ENCODE peak calls at places on chromosomes 12 and 14, in five cellular contexts. Q, N, F, O and A are unnamed samples.
A peak's percentile ranks its signal among the peaks of the same experiment; 100 is the strongest.

GRCh38 chr12:65881348-65881961 is 57.2 kb downstream of the HMGA2 start:
- DNase-seq in O (no peak), Q (no peak), N (no peak), F (no peak), A (peak; percentile 59)

GRCh38 chr14:76780875-76781647 is 19.8 kb downstream of the VASH1 start:
- DNase-seq in Q (no peak), F (no peak), O (peak; percentile 27), N (peak; percentile 90), A (no peak)

GRCh38 chr14:87613856-87614255 is 379.1 kb downstream of the GALC start:
- DNase-seq in N (no peak), Q (no peak), O (no peak), F (no peak), A (no peak)

GRCh38 chr12:72110814-72111615 is 161.2 kb upstream of the TRHDE start:
- DNase-seq in N (peak; percentile 90), F (no peak), Q (no peak), O (no peak), A (no peak)

GRCh38 chr12:116164263-116164817 is 113.2 kb downstream of the MED13L start:
- DNase-seq in F (no peak), N (no peak), O (no peak), Q (peak; percentile 30), A (peak; percentile 84)

GRCh38 chr12:24864796-24865125 is 84.1 kb downstream of the BCAT1 start:
- DNase-seq in N (no peak), O (no peak), Q (no peak), F (no peak), A (no peak)

GRCh38 chr14:36820111-36820709 is 158.6 kb downstream of the PAX9 start:
- DNase-seq in Q (no peak), N (no peak), F (no peak), O (no peak), A (no peak)

GRCh38 chr12:101780599-101780998 is 41.3 kb upstream of the SYCP3 start:
- DNase-seq in O (no peak), F (no peak), Q (no peak), N (peak; percentile 31), A (no peak)

GRCh38 chr14:102570334-102570995 is 22.0 kb upstream of the RCOR1 start:
- DNase-seq in Q (no peak), O (no peak), N (no peak), F (no peak), A (no peak)

GRCh38 chr14:35133542-35134328 is 11.4 kb downstream of the PRORP start:
- DNase-seq in Q (no peak), O (no peak), F (no peak), N (no peak), A (no peak)

GRCh38 chr14:47269788-47270492 is 405.5 kb downstream of the MDGA2 start:
- DNase-seq in O (no peak), N (no peak), Q (no peak), F (no peak), A (no peak)

GRCh38 chr12:33706927-33707326 is 267.3 kb upstream of the SYT10 start:
- DNase-seq in N (no peak), O (no peak), Q (no peak), F (no peak), A (no peak)

GRCh38 chr14:51014625-51015024 is 70.3 kb upstream of the PYGL start:
- DNase-seq in N (no peak), F (no peak), Q (no peak), O (no peak), A (peak; percentile 57)

GRCh38 chr14:31312934-31313333 is 105.3 kb upstream of the HECTD1 start:
- DNase-seq in O (no peak), F (no peak), N (no peak), Q (no peak), A (no peak)

GRCh38 chr12:123142518-123142840 is 8.4 kb downstream of the PITPNM2 start:
- DNase-seq in O (no peak), F (no peak), N (no peak), Q (no peak), A (no peak)

GRCh38 chr12:92408072-92408900 is 262.6 kb upstream of the BTG1 start:
- DNase-seq in O (peak; percentile 51), F (no peak), Q (no peak), N (no peak), A (peak; percentile 65)

GRCh38 chr12:51365276-51365675 is 18.8 kb upstream of the CELA1 start:
- DNase-seq in Q (no peak), N (no peak), F (no peak), O (no peak), A (no peak)

GRCh38 chr12:91406920-91407341 is 224.3 kb upstream of the DCN start:
- DNase-seq in Q (no peak), N (no peak), F (no peak), O (no peak), A (peak; percentile 9)